ENCODE peak calls at places on chromosomes 13 and 19, in eight cellular contexts. M is aorta, I is lower lobe of right lung, E is HCT116, Z is pancreas, P is neuronal stem cell, S is lung, W is DND-41. T is an unnamed sample. For H3K4me1 and H3K27me3, the result is how much of the 10 kb centered on the place peaks cover.

GRCh38 chr13:95181586-95181985 is 119.7 kb downstream of the ABCC4 start:
- DNase-seq in M (no peak), I (no peak), E (no peak), Z (no peak), P (no peak), S (no peak), W (no peak), T (no peak)

GRCh38 chr13:39215971-39216370 is 177.7 kb downstream of the NHLRC3 start:
- DNase-seq in M (no peak), I (no peak), E (no peak), Z (no peak), P (no peak), S (no peak), W (no peak), T (no peak)

GRCh38 chr19:7191946-7192691 is 102.1 kb downstream of the INSR start:
- DNase-seq in M (no peak), I (no peak), E (no peak), Z (no peak), P (no peak), S (no peak), W (peak), T (peak)

GRCh38 chr19:38809592-38810252 is 3.0 kb downstream of the LGALS4 start:
- DNase-seq in M (no peak), I (no peak), E (no peak), Z (no peak), P (no peak), S (no peak), W (no peak), T (no peak)

GRCh38 chr19:29677001-29677781 is 11.9 kb downstream of the PLEKHF1 start:
- DNase-seq in M (no peak), I (no peak), E (no peak), Z (no peak), P (no peak), S (no peak), W (peak), T (no peak)

GRCh38 chr13:112781881-112782361 is 92.1 kb downstream of the ATP11A start:
- DNase-seq in M (peak), I (peak), E (no peak), Z (no peak), P (no peak), S (peak), W (no peak), T (no peak)

GRCh38 chr19:39846678-39847486 is 703 bp upstream of the FBL start:
- DNase-seq in M (no peak), I (no peak), E (no peak), Z (no peak), P (no peak), S (no peak), W (no peak), T (no peak)

GRCh38 chr19:6753178-6754031 is 13.8 kb downstream of the SH2D3A start:
- DNase-seq in M (peak), I (peak), E (peak), Z (no peak), P (peak), S (peak), W (peak), T (peak)

GRCh38 chr13:35920816-35921215 is 210.4 kb downstream of the DCLK1 start:
- DNase-seq in M (no peak), I (no peak), E (no peak), Z (no peak), P (no peak), S (no peak), W (no peak), T (no peak)

GRCh38 chr19:33236696-33237390 is 11.2 kb upstream of the SLC7A10 start:
- DNase-seq in M (no peak), I (no peak), E (no peak), Z (no peak), P (no peak), S (no peak), W (no peak), T (no peak)

GRCh38 chr19:3691726-3692125 is 8.5 kb downstream of the PIP5K1C start:
- DNase-seq in M (no peak), I (no peak), E (no peak), Z (no peak), P (no peak), S (no peak), W (no peak), T (no peak)

GRCh38 chr13:114203536-114203935 is 24.5 kb downstream of the CFAP97D2 start:
- DNase-seq in M (no peak), I (no peak), E (no peak), Z (no peak), P (no peak), S (no peak), W (peak), T (peak)

GRCh38 chr19:4297901-4298771 is 4.1 kb downstream of the TMIGD2 start:
- DNase-seq in M (no peak), I (no peak), E (no peak), Z (no peak), P (no peak), S (no peak), W (no peak), T (no peak)

GRCh38 chr19:16106121-16106520 is 5.6 kb upstream of the RAB8A start:
- DNase-seq in M (no peak), I (no peak), E (no peak), Z (no peak), P (no peak), S (no peak), W (no peak), T (no peak)

GRCh38 chr13:110978390-110978789 is 63.5 kb upstream of the ANKRD10 start:
- DNase-seq in M (no peak), I (no peak), E (no peak), Z (no peak), P (no peak), S (no peak), W (no peak), T (no peak)

GRCh38 chr13:111964411-111965035 is 102.4 kb upstream of the SOX1 start:
- DNase-seq in M (no peak), I (no peak), E (no peak), Z (no peak), P (no peak), S (no peak), W (no peak), T (no peak)

GRCh38 chr13:23848019-23848418 is 41.2 kb downstream of the MIPEP start:
- DNase-seq in M (no peak), I (no peak), E (no peak), Z (no peak), P (no peak), S (no peak), W (no peak), T (no peak)

DNA sequence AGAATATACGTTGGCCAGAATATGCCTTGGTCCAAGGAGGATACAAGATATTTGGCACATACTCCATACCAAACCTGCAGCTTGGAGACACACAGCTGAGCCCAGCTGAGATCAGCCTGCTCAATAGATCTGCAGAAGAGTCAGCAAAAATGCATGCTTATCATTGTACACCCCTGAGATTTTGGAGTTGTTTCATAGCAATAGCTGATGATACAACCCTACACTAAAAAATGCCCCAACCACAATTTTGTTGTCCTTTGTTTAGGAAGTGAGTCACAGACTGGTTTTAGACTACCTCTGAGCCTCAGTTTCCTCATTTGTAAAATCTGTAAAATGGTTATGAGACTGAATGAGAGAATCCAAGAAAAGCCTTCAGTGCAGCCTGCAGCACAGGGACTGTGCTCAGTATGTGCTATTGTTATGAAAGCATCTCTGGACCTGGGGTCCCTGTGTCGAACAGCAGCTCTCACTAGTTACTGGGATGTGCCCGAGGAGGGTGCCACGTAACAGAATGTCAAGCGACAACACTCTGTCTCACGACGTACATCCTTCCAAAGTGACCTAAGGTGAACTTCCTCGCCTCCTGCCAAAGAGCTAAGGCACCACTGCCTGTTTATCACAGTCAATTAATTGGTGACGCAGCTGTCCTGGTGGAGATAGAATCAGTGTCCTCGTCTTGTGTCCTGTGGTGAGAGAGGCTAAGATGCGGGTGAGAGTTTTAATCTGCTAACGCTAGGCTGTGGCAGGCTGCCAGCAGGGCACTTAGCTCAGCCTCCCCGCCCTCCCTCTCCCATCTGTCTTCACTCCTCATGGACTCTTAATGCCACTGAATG is 18.2 kb downstream of the DHRS12 start:
- DNase-seq in M (peak), I (no peak), E (no peak), Z (peak), P (no peak), S (no peak), W (no peak), T (no peak)
- H3K4me3 ChIP-seq in M (no peak), I (no peak), E (no peak), Z (no peak), P (no peak), S (no peak), W (no peak), T (no peak)

GRCh38 chr13:30026909-30027308 is 176.5 kb upstream of the UBL3 start:
- DNase-seq in M (no peak), I (no peak), E (no peak), Z (no peak), P (no peak), S (no peak), W (no peak), T (no peak)

GRCh38 chr13:30031488-30031887 is 181.1 kb upstream of the UBL3 start:
- DNase-seq in M (no peak), I (no peak), E (no peak), Z (no peak), P (no peak), S (no peak), W (no peak), T (no peak)

GRCh38 chr13:30032263-30032662 is 181.8 kb upstream of the UBL3 start:
- DNase-seq in M (no peak), I (no peak), E (no peak), Z (no peak), P (no peak), S (no peak), W (no peak), T (no peak)

GRCh38 chr13:30027569-30028455 is 177.4 kb upstream of the UBL3 start:
- DNase-seq in M (no peak), I (no peak), E (no peak), Z (no peak), P (no peak), S (no peak), W (no peak), T (no peak)

GRCh38 chr13:30030141-30030750 is 179.8 kb upstream of the UBL3 start:
- DNase-seq in M (no peak), I (no peak), E (no peak), Z (no peak), P (no peak), S (no peak), W (no peak), T (no peak)
- H3K4me1 ChIP-seq in M (under half), I (under half), E (under half), Z (under half), P (under half), S (under half), W (under half), T (under half)

GRCh38 chr19:5396963-5397362 is 56.4 kb upstream of the PTPRS start:
- DNase-seq in M (no peak), I (no peak), E (no peak), Z (no peak), P (no peak), S (no peak), W (no peak), T (no peak)

GRCh38 chr19:5395541-5395940 is 54.9 kb upstream of the PTPRS start:
- DNase-seq in M (no peak), I (no peak), E (no peak), Z (no peak), P (no peak), S (no peak), W (no peak), T (no peak)

GRCh38 chr19:5393088-5393487 is 52.5 kb upstream of the PTPRS start:
- DNase-seq in M (no peak), I (no peak), E (no peak), Z (no peak), P (no peak), S (no peak), W (no peak), T (no peak)

GRCh38 chr19:5395996-5396939 is 55.7 kb upstream of the PTPRS start:
- DNase-seq in M (no peak), I (no peak), E (no peak), Z (no peak), P (no peak), S (no peak), W (no peak), T (no peak)

DNA sequence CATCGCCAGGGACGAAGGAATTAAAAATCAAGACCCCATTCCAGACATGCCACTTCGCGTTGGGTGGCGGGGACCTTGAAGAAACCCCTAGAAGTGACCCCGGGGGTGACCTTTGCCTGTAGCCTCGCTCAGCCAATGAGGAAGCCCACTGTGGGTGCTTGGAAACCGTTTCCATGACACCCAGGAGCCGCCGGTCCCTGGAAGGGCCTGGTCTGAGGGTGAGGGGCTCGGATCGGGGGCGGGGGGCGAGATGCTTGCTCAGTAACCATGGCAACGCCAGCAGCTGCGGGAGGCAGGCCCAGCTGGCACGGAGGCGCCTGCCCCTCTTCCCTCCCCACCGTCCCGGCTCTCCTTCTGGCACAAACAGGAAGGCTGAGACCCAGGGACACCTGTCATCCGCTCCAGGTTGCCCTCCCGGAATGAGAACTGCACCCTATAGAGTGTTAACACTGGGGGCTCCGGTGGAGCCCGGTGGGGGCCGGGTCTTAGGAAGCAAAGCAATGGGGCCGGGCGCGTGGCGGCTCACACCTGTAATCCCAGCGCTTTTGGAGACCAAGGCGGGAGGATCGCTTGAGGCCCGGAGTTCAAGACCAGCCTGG is 54.4 kb upstream of the PTPRS start:
- DNase-seq in M (no peak), I (no peak), E (no peak), Z (no peak), P (peak), S (no peak), W (no peak), T (no peak)
- H3K27me3 ChIP-seq in M (under half), I (half or more), E (under half), Z (under half), P (under half), S (under half), W (under half), T (under half)

DNA sequence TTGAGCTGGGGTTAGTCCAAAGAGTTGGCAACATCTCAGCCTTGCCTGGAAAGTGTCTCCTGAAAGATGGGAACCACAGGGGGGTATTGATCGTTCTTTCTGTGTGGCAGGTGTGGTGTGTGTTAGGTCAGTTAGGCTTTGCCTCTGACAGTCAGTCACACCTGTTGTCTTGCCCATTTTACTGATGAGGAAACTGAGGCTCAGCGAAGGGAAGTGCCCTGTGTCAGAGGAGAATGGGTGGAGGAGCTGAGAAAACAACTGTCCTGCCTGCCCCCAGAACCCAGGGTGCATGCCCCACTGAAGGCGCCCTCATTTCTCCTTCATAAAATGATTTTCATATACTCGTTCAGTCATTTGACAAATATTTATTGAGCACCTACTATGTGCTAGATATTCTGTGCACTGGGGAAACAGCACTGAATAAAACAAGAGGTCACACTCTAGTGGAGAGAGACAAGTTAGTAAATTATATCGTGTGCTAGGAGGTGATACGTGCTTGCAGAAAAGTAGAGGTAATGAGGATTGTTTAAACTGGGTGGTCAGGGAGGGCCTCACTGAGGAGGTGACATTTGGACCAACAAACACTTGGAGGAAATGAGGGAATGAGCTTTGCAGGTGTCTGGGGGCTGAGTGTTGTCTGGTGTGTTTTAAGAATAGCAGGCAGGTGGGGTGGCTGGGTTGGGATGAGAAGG is 1.6 kb downstream of the FXYD5 start:
- DNase-seq in M (no peak), I (no peak), E (no peak), Z (no peak), P (no peak), S (no peak), W (no peak), T (no peak)
- H3K4me3 ChIP-seq in M (no peak), I (peak), E (peak), Z (no peak), P (no peak), S (no peak), W (peak), T (peak)

DNA sequence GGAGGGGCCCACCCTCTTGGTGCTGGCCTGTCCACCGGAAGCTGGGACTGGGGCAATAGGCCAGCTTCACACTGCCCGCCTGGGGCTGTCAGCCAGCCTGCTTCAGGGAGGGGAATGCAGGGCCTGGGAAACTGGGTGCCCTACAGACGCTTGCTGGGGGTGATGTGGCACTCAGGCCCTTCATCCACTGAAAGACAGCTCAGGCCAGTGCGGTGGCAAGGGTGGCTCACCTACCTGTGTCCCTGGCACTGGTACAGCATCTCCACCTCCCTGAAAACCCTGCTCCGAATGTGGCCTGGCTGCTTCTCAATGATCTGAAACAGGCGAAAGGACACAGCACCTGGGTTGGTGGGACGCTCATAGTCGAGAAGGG is 7.8 kb downstream of the MKNK2 start:
- DNase-seq in M (peak), I (peak), E (no peak), Z (peak), P (no peak), S (no peak), W (no peak), T (no peak)
- H3K4me1 ChIP-seq in M (under half), I (half or more), E (under half), Z (half or more), P (under half), S (under half), W (under half), T (half or more)

GRCh38 chr19:49065905-49066512 is 1.4 kb upstream of the NTF4 start:
- DNase-seq in M (no peak), I (no peak), E (no peak), Z (no peak), P (no peak), S (no peak), W (no peak), T (no peak)
- H3K27me3 ChIP-seq in M (under half), I (under half), E (under half), Z (under half), P (half or more), S (under half), W (under half), T (under half)

GRCh38 chr13:100140441-100140840 is 51.5 kb downstream of the PCCA start:
- DNase-seq in M (no peak), I (no peak), E (no peak), Z (no peak), P (no peak), S (no peak), W (no peak), T (no peak)

GRCh38 chr13:100138859-100139491 is 50.1 kb downstream of the PCCA start:
- DNase-seq in M (no peak), I (no peak), E (no peak), Z (no peak), P (no peak), S (no peak), W (no peak), T (no peak)

DNA sequence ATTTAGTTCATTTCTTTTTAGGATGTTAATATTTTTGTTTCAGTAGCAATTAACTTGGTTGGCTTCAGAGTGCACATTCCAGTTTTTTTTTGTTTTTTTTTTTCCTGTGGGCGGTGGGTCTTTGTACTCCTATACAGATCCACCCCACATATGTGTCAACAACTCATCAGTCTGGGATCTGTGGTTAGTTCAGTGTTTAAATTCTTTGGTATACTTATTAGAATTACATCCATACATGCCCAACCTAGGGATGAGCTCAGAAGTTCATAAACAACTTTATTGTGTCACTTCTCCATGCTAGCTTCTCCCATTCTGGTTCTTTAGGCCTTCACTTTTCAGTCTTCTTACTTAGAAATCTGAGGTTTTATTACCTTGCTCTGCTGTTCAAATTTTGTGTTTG is 50.9 kb downstream of the PCCA start:
- DNase-seq in M (no peak), I (no peak), E (no peak), Z (no peak), P (no peak), S (no peak), W (no peak), T (no peak)
- H3K4me3 ChIP-seq in M (no peak), I (no peak), E (no peak), Z (no peak), P (no peak), S (no peak), W (no peak), T (no peak)

T was measured in CD4-positive, alpha-beta memory T cell.